ENCODE peak calls at places on chromosomes 16 and 17, in five cellular contexts. S is IMR-90, C is H1, O is mesendoderm, D is neuronal stem cell. A is an unnamed sample.

GRCh38 chr17:31067699-31068184 is 27.0 kb upstream of the NF1 start:
- DNase-seq in O (no peak), S (peak; percentile 88), C (no peak), D (no peak), A (peak; percentile 86)

GRCh38 chr17:43338886-43339516 is 59.8 kb upstream of the ARL4D start:
- DNase-seq in D (no peak), O (peak; percentile 41), S (no peak), C (peak; percentile 77), A (peak; percentile 65)

GRCh38 chr17:63249256-63250006 is 196.7 kb downstream of the CYB561 start:
- DNase-seq in O (no peak), D (no peak), C (no peak), S (peak; percentile 42), A (no peak)

GRCh38 chr16:66414891-66415290 is 12.2 kb upstream of the BEAN1 start:
- DNase-seq in D (no peak), S (peak; percentile 75), C (no peak), O (no peak), A (peak; percentile 27)

GRCh38 chr17:79942011-79942405 is 93.7 kb downstream of the TBC1D16 start:
- DNase-seq in S (no peak), O (no peak), C (no peak), D (no peak), A (no peak)

GRCh38 chr16:17072104-17072503 is 398.7 kb downstream of the XYLT1 start:
- DNase-seq in C (no peak), D (no peak), S (peak; percentile 25), O (no peak), A (peak; percentile 18)

GRCh38 chr17:74649909-74650308 is 26.4 kb upstream of the CD300E start:
- DNase-seq in D (no peak), C (no peak), O (no peak), S (no peak), A (no peak)

GRCh38 chr17:75566456-75567233 is 21.0 kb upstream of the MYO15B start:
- DNase-seq in O (no peak), C (no peak), D (no peak), S (no peak), A (no peak)

GRCh38 chr17:27778193-27778592 is 22.1 kb downstream of the NOS2 start:
- DNase-seq in O (no peak), D (no peak), C (no peak), S (peak; percentile 25), A (no peak)

GRCh38 chr16:24085665-24086064 is 170.5 kb upstream of the CACNG3 start:
- DNase-seq in D (no peak), S (no peak), C (no peak), O (peak; percentile 7), A (no peak)

GRCh38 chr17:18961634-18962493 is 9.9 kb downstream of the SLC5A10 start:
- DNase-seq in D (no peak), O (peak; percentile 56), S (peak; percentile 43), C (no peak), A (no peak)

GRCh38 chr16:23771027-23771426 is 16.2 kb downstream of the CHP2 start:
- DNase-seq in O (no peak), D (no peak), S (no peak), C (no peak), A (peak; percentile 84)

GRCh38 chr16:85005278-85006069 is 5.9 kb downstream of the ZDHHC7 start:
- DNase-seq in D (no peak), S (peak; percentile 39), O (peak; percentile 67), C (no peak), A (peak; percentile 98)

GRCh38 chr17:33285413-33285812 is 7.7 kb downstream of the ASIC2 start:
- DNase-seq in C (no peak), S (no peak), D (no peak), O (no peak), A (no peak)

GRCh38 chr16:3475604-3476375 is 19.5 kb downstream of the C16orf90 start:
- DNase-seq in S (no peak), C (no peak), O (no peak), D (no peak), A (no peak)

GRCh38 chr16:8850279-8850885 is 18.4 kb downstream of the CARHSP1 start:
- DNase-seq in S (peak; percentile 87), D (no peak), C (no peak), O (no peak), A (no peak)

GRCh38 chr16:8257561-8257960 is 332.8 kb downstream of the TMEM114 start:
- DNase-seq in D (no peak), O (no peak), C (no peak), S (no peak), A (no peak)

GRCh38 chr16:82329504-82330192 is 159.6 kb upstream of the MPHOSPH6 start:
- DNase-seq in S (no peak), C (no peak), O (no peak), D (no peak), A (no peak)

GRCh38 chr17:74864297-74864865 is 4.7 kb upstream of the GRIN2C start:
- DNase-seq in S (no peak), D (no peak), C (no peak), O (no peak), A (no peak)

GRCh38 chr16:55367796-55368195 is 43.8 kb downstream of the IRX6 start:
- DNase-seq in S (peak; percentile 20), O (no peak), C (no peak), D (no peak), A (peak; percentile 28)

GRCh38 chr17:73282629-73283028 is 20.9 kb upstream of the CPSF4L start:
- DNase-seq in S (no peak), O (no peak), D (no peak), C (no peak), A (no peak)

GRCh38 chr16:49754495-49755290 is 101.2 kb downstream of the ZNF423 start:
- DNase-seq in S (no peak), C (peak; percentile 70), D (peak; percentile 81), O (peak; percentile 95), A (peak; percentile 16)

GRCh38 chr17:38864636-38865398 is 5.0 kb upstream of the LASP1 start:
- DNase-seq in S (peak; percentile 54), D (no peak), C (no peak), O (peak; percentile 84), A (no peak)

GRCh38 chr17:78852709-78853111 is 12.1 kb upstream of the USP36 start:
- DNase-seq in O (peak; percentile 32), C (peak; percentile 59), D (no peak), S (peak; percentile 64), A (peak; percentile 67)

GRCh38 chr17:67528751-67529436 is 151.8 kb downstream of the PITPNC1 start:
- DNase-seq in S (peak; percentile 93), C (peak; percentile 67), D (peak; percentile 40), O (peak; percentile 86), A (peak; percentile 83)

GRCh38 chr16:27199747-27200146 is 3.6 kb upstream of the KDM8 start:
- DNase-seq in D (no peak), C (no peak), O (no peak), S (no peak), A (no peak)

GRCh38 chr17:56142781-56143180 is 10.5 kb upstream of the ANKFN1 start:
- DNase-seq in D (no peak), O (no peak), S (peak; percentile 21), C (no peak), A (no peak)

GRCh38 chr17:45408611-45409421 is 23.9 kb downstream of the ARHGAP27 start:
- DNase-seq in D (no peak), C (no peak), O (peak; percentile 62), S (no peak), A (peak; percentile 72)

GRCh38 chr17:38871247-38871991 is 1.6 kb downstream of the LASP1 start:
- DNase-seq in O (peak; percentile 87), S (peak; percentile 80), D (no peak), C (no peak), A (peak; percentile 68)

DNA sequence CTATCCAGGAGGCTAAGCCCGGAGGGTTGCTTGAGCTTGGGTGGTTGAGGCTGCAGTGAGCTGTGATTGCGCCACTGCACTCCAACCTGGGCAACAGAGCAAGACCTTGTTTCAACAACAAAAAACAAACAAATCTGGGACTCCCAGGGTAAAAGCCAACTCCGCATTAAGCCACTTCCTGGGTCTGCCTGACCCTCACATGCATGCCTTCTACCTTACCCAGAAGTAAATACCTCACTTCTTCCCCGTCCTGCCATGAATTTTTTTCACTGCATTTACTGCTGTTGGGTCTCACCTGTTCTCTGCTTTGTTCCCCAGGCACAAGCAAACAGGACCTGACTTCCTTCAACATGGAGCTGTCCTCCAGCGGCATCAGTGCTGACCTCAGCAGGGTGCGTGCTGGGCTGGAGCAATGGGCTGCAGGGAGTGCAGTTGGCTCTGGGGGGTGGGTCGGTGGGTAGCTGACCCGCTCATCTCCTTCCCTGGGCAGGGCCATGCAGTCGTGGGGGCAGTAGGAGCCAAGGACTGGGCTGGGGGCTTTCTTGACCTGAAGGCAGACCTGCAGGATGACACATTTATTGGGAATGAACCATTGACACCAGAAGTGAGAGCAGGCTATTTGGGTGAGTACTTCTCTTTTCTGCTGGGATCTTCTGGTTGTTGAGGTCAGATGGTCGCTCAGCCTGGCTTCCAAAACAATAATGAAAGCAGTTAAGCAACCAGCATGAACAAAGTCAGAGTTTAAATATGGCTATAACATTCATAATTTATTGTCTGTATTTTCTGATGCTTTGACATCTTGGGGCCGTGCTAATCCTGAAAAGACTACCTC is 16.4 kb downstream of the ITGAL start:
- DNase-seq in D (no peak), S (no peak), O (peak; percentile 46), C (peak; percentile 54), A (peak; percentile 86)
- H3K36me3 ChIP-seq in D (no peaks in the 10 kb centered on the region), S (no peaks in the 10 kb centered on the region), O (no peaks in the 10 kb centered on the region), C (no peaks in the 10 kb centered on the region), A (no peaks in the 10 kb centered on the region)

DNA sequence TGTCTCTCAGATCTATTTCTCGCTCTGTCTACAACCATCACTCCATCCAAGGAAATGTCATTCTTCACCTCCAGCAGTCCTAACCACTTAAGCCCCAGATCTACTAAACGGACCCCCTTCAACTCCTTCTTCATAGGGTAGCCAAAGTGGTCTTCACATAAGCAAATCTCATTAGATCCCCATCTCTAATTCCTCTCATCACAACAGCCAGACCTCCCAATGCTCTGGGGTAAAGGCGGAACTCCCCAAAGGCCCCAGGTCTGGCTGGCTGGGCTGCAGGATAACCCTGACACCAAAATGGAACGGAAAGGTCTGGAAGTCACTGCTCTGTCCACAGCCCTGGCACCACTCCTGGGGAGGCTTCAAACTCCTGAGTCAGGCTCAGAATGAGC is 11.1 kb downstream of the ST3GAL2 start:
- DNase-seq in S (no peak), D (no peak), O (no peak), C (no peak), A (no peak)
- H2AK5ac ChIP-seq in S (peak overlapping the region; percentile 73), D (peak overlapping the region; percentile 17), O (peak overlapping the region; percentile 24), C (peak overlapping the region; percentile 99), A (peak overlapping the region; percentile 39)

DNA sequence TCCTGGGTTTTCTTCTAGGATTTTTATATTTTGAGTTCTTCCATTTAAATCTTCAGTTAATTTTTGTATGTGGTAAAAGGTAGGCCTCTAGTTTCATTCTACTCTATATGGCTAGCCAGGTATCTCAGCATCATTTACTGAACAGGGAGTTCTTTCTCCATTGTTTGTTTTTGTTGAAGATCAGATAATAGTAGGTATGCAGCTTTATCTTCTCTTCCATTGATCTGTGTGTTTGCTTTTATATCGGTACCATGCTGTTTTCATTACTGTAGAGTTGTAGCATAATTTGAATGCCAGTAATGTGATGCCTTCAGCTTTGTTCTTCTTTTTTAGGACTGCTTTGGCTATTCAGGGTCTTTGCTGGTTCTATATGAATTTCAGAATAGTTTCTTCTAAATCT is 77.3 kb downstream of the USP22 start:
- DNase-seq in O (peak; percentile 39), S (no peak), C (no peak), D (no peak), A (no peak)
- H3K36me3 ChIP-seq in O (no peaks in the 10 kb centered on the region), S (no peaks in the 10 kb centered on the region), C (no peaks in the 10 kb centered on the region), D (peaks cover 96% of the 10 kb centered on the region), A (no peaks in the 10 kb centered on the region)

DNA sequence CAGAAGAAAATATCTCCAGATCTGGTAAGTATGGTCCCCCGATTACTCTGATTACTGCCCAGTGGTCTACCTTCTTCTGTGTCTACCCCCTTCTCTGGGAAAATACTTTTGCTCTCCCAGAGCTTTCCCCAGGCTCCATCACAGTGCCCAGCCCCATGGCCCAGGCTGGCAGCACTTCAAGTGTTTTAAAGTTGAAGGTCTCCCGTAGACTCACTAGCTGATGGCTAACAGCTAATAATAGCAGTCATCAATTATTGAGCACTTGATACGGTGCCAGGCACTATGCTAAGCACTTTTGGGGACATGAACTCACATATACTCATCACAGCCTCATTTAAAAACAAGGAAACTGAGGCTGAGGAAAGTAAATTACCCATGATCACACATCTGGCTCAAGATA is 33.4 kb downstream of the DCUN1D3 start:
- DNase-seq in S (no peak), C (no peak), D (no peak), O (no peak), A (no peak)
- H2AK5ac ChIP-seq in S (peak overlapping the region; percentile 93), C (no peak overlapping the region), D (peak overlapping the region; percentile 50), O (no peak overlapping the region), A (no peak overlapping the region)